ENCODE peak calls at places on chromosomes 7 and 10, in ten cellular contexts. One of them, this sample, is unnamed.

GRCh38 chr7:42107484-42107883 is 129.5 kb downstream of the GLI3 start:
- DNase-seq in GM12892: no peak
- DNase-seq in retinal pigment epithelial cell: no peak
- DNase-seq in NCI-H1092: no peak
- DNase-seq in NCI-H510A treated with DMSO at 0.1 percent for 48 hours: no peak
- DNase-seq in GM19239: no peak
- DNase-seq in kidney epithelial cell: no peak
- DNase-seq in anterior cingulate cortex: no peak
- DNase-seq in erythroblast: no peak
- DNase-seq in mucosa of descending colon: no peak
- DNase-seq in this sample: no peak

GRCh38 chr7:55120501-55121198 is 101.8 kb downstream of the EGFR start:
- DNase-seq in GM12892: no peak
- DNase-seq in retinal pigment epithelial cell: no peak
- DNase-seq in NCI-H1092: peak; percentile 29
- DNase-seq in NCI-H510A treated with DMSO at 0.1 percent for 48 hours: peak; percentile 75
- DNase-seq in GM19239: no peak
- DNase-seq in kidney epithelial cell: no peak
- DNase-seq in anterior cingulate cortex: no peak
- DNase-seq in erythroblast: no peak
- DNase-seq in mucosa of descending colon: no peak
- DNase-seq in this sample: peak; percentile 18

GRCh38 chr10:94963901-94964300 is 25.4 kb downstream of the CYP2C9 start:
- DNase-seq in GM12892: no peak
- DNase-seq in retinal pigment epithelial cell: no peak
- DNase-seq in NCI-H1092: peak; percentile 4
- DNase-seq in NCI-H510A treated with DMSO at 0.1 percent for 48 hours: peak; percentile 73
- DNase-seq in GM19239: no peak
- DNase-seq in kidney epithelial cell: peak; percentile 4
- DNase-seq in anterior cingulate cortex: no peak
- DNase-seq in erythroblast: no peak
- DNase-seq in mucosa of descending colon: peak; percentile 30
- DNase-seq in this sample: no peak

GRCh38 chr7:111235709-111236108 is 144.8 kb downstream of the LRRN3 start:
- DNase-seq in GM12892: no peak
- DNase-seq in retinal pigment epithelial cell: no peak
- DNase-seq in NCI-H1092: no peak
- DNase-seq in NCI-H510A treated with DMSO at 0.1 percent for 48 hours: no peak
- DNase-seq in GM19239: no peak
- DNase-seq in kidney epithelial cell: no peak
- DNase-seq in anterior cingulate cortex: no peak
- DNase-seq in erythroblast: no peak
- DNase-seq in mucosa of descending colon: no peak
- DNase-seq in this sample: no peak

GRCh38 chr7:95808396-95808795 is 36.0 kb downstream of the DYNC1I1 start:
- DNase-seq in GM12892: no peak
- DNase-seq in retinal pigment epithelial cell: no peak
- DNase-seq in NCI-H1092: no peak
- DNase-seq in NCI-H510A treated with DMSO at 0.1 percent for 48 hours: no peak
- DNase-seq in GM19239: no peak
- DNase-seq in kidney epithelial cell: no peak
- DNase-seq in anterior cingulate cortex: no peak
- DNase-seq in erythroblast: no peak
- DNase-seq in mucosa of descending colon: no peak
- DNase-seq in this sample: no peak

GRCh38 chr10:66322261-66322660 is 603.6 kb upstream of the LRRTM3 start:
- DNase-seq in GM12892: no peak
- DNase-seq in retinal pigment epithelial cell: no peak
- DNase-seq in NCI-H1092: no peak
- DNase-seq in NCI-H510A treated with DMSO at 0.1 percent for 48 hours: no peak
- DNase-seq in GM19239: no peak
- DNase-seq in kidney epithelial cell: no peak
- DNase-seq in anterior cingulate cortex: no peak
- DNase-seq in erythroblast: no peak
- DNase-seq in mucosa of descending colon: peak; percentile 34
- DNase-seq in this sample: no peak

GRCh38 chr7:76260171-76260703 is 42.2 kb upstream of the HSPB1 start:
- DNase-seq in GM12892: no peak
- DNase-seq in retinal pigment epithelial cell: no peak
- DNase-seq in NCI-H1092: no peak
- DNase-seq in NCI-H510A treated with DMSO at 0.1 percent for 48 hours: no peak
- DNase-seq in GM19239: no peak
- DNase-seq in kidney epithelial cell: no peak
- DNase-seq in anterior cingulate cortex: no peak
- DNase-seq in erythroblast: peak; percentile 66
- DNase-seq in mucosa of descending colon: no peak
- DNase-seq in this sample: peak; percentile 99

GRCh38 chr7:149468208-149468607 is 7.3 kb upstream of the ZNF777 start:
- DNase-seq in GM12892: no peak
- DNase-seq in retinal pigment epithelial cell: no peak
- DNase-seq in NCI-H1092: no peak
- DNase-seq in NCI-H510A treated with DMSO at 0.1 percent for 48 hours: no peak
- DNase-seq in GM19239: no peak
- DNase-seq in kidney epithelial cell: no peak
- DNase-seq in anterior cingulate cortex: no peak
- DNase-seq in erythroblast: no peak
- DNase-seq in mucosa of descending colon: no peak
- DNase-seq in this sample: no peak

GRCh38 chr10:77043364-77043763 is 594.2 kb downstream of the KCNMA1 start:
- DNase-seq in GM12892: no peak
- DNase-seq in retinal pigment epithelial cell: no peak
- DNase-seq in NCI-H1092: no peak
- DNase-seq in NCI-H510A treated with DMSO at 0.1 percent for 48 hours: no peak
- DNase-seq in GM19239: no peak
- DNase-seq in kidney epithelial cell: no peak
- DNase-seq in anterior cingulate cortex: no peak
- DNase-seq in erythroblast: no peak
- DNase-seq in mucosa of descending colon: no peak
- DNase-seq in this sample: no peak

GRCh38 chr7:28955723-28956607 is 2.2 kb downstream of the TRIL start:
- DNase-seq in GM12892: peak; percentile 38
- DNase-seq in retinal pigment epithelial cell: no peak
- DNase-seq in NCI-H1092: peak; percentile 67
- DNase-seq in NCI-H510A treated with DMSO at 0.1 percent for 48 hours: peak; percentile 61
- DNase-seq in GM19239: no peak
- DNase-seq in kidney epithelial cell: no peak
- DNase-seq in anterior cingulate cortex: peak; percentile 27
- DNase-seq in erythroblast: peak; percentile 62
- DNase-seq in mucosa of descending colon: peak; percentile 89
- DNase-seq in this sample: no peak

GRCh38 chr7:106068986-106069385 is 43.1 kb downstream of the SYPL1 start:
- DNase-seq in GM12892: no peak
- DNase-seq in retinal pigment epithelial cell: no peak
- DNase-seq in NCI-H1092: no peak
- DNase-seq in NCI-H510A treated with DMSO at 0.1 percent for 48 hours: no peak
- DNase-seq in GM19239: no peak
- DNase-seq in kidney epithelial cell: no peak
- DNase-seq in anterior cingulate cortex: no peak
- DNase-seq in erythroblast: no peak
- DNase-seq in mucosa of descending colon: no peak
- DNase-seq in this sample: no peak

GRCh38 chr10:64813391-64813790 is 1292.2 kb downstream of the REEP3 start:
- DNase-seq in GM12892: no peak
- DNase-seq in retinal pigment epithelial cell: no peak
- DNase-seq in NCI-H1092: no peak
- DNase-seq in NCI-H510A treated with DMSO at 0.1 percent for 48 hours: no peak
- DNase-seq in GM19239: no peak
- DNase-seq in kidney epithelial cell: no peak
- DNase-seq in anterior cingulate cortex: no peak
- DNase-seq in erythroblast: no peak
- DNase-seq in mucosa of descending colon: no peak
- DNase-seq in this sample: no peak

GRCh38 chr10:101467286-101467770 is 113.4 kb downstream of the BTRC start:
- DNase-seq in GM12892: peak; percentile 23
- DNase-seq in retinal pigment epithelial cell: peak; percentile 44
- DNase-seq in NCI-H1092: peak; percentile 67
- DNase-seq in NCI-H510A treated with DMSO at 0.1 percent for 48 hours: peak; percentile 85
- DNase-seq in GM19239: peak; percentile 58
- DNase-seq in kidney epithelial cell: peak; percentile 45
- DNase-seq in anterior cingulate cortex: no peak
- DNase-seq in erythroblast: peak; percentile 86
- DNase-seq in mucosa of descending colon: peak; percentile 50
- DNase-seq in this sample: peak; percentile 67

GRCh38 chr7:104971290-104972071 is 42.5 kb upstream of the KMT2E start:
- DNase-seq in GM12892: no peak
- DNase-seq in retinal pigment epithelial cell: peak; percentile 66
- DNase-seq in NCI-H1092: peak; percentile 29
- DNase-seq in NCI-H510A treated with DMSO at 0.1 percent for 48 hours: no peak
- DNase-seq in GM19239: no peak
- DNase-seq in kidney epithelial cell: no peak
- DNase-seq in anterior cingulate cortex: no peak
- DNase-seq in erythroblast: no peak
- DNase-seq in mucosa of descending colon: peak; percentile 76
- DNase-seq in this sample: no peak

GRCh38 chr10:74373059-74373458 is 222.0 kb downstream of the ADK start:
- DNase-seq in GM12892: no peak
- DNase-seq in retinal pigment epithelial cell: no peak
- DNase-seq in NCI-H1092: no peak
- DNase-seq in NCI-H510A treated with DMSO at 0.1 percent for 48 hours: no peak
- DNase-seq in GM19239: no peak
- DNase-seq in kidney epithelial cell: no peak
- DNase-seq in anterior cingulate cortex: no peak
- DNase-seq in erythroblast: no peak
- DNase-seq in mucosa of descending colon: no peak
- DNase-seq in this sample: no peak

This sample was measured in K562.